ENCODE peak calls at places on chromosomes 1 and 21, in four cellular contexts. H is CD4-positive, alpha-beta T cell; N is cardiac fibroblast; C is GM04503. O is an unnamed sample.

GRCh38 chr1:75136921-75137641 is 2.9 kb downstream of the LHX8 start:
- DNase-seq in H (no peak), N (peak), C (no peak), O (no peak)

GRCh38 chr21:22791986-22792560 is 1793.9 kb downstream of the NCAM2 start:
- DNase-seq in H (no peak), N (peak), C (no peak), O (no peak)

GRCh38 chr1:227937531-227938145 is 10.1 kb downstream of the WNT9A start:
- DNase-seq in H (no peak), N (no peak), C (no peak), O (no peak)

GRCh38 chr1:40383488-40384412 is 10.2 kb downstream of the SMAP2 start:
- DNase-seq in H (no peak), N (peak), C (no peak), O (no peak)

GRCh38 chr1:112099979-112100378 is 110.5 kb upstream of the KCND3 start:
- DNase-seq in H (no peak), N (no peak), C (no peak), O (no peak)

GRCh38 chr1:84833198-84833597 is 59.8 kb downstream of the LPAR3 start:
- DNase-seq in H (no peak), N (no peak), C (no peak), O (no peak)

GRCh38 chr1:223713546-223714420 is 1.4 kb downstream of the CAPN2 start:
- DNase-seq in H (no peak), N (no peak), C (no peak), O (no peak)

GRCh38 chr1:221429262-221429661 is 312.6 kb downstream of the DUSP10 start:
- DNase-seq in H (no peak), N (peak), C (no peak), O (no peak)

GRCh38 chr1:232600430-232601258 is 29.3 kb downstream of the SIPA1L2 start:
- DNase-seq in H (no peak), N (no peak), C (no peak), O (no peak)

GRCh38 chr1:220827445-220828210 is 40.9 kb downstream of the MTARC1 start:
- DNase-seq in H (no peak), N (no peak), C (no peak), O (no peak)

GRCh38 chr1:193131266-193131860 is 9.5 kb downstream of the CDC73 start:
- DNase-seq in H (no peak), N (no peak), C (no peak), O (no peak)

GRCh38 chr1:44073528-44073927 is 42.3 kb upstream of the SLC6A9 start:
- DNase-seq in H (no peak), N (no peak), C (no peak), O (no peak)

GRCh38 chr1:197884173-197884572 is 18.3 kb upstream of the C1orf53 start:
- DNase-seq in H (no peak), N (no peak), C (no peak), O (no peak)

GRCh38 chr1:29256979-29257804 is 20.9 kb downstream of the PTPRU start:
- DNase-seq in H (no peak), N (peak), C (no peak), O (no peak)

GRCh38 chr1:17904290-17904689 is 149.2 kb downstream of the ACTL8 start:
- DNase-seq in H (no peak), N (no peak), C (no peak), O (no peak)

GRCh38 chr1:202197670-202198359 is 4.2 kb downstream of the LGR6 start:
- DNase-seq in H (no peak), N (no peak), C (no peak), O (no peak)

GRCh38 chr1:223143760-223144248 is 756 bp upstream of the TLR5 start:
- DNase-seq in H (peak), N (no peak), C (no peak), O (no peak)

GRCh38 chr1:167738158-167738557 is 16.4 kb downstream of the MPZL1 start:
- DNase-seq in H (no peak), N (no peak), C (no peak), O (no peak)

GRCh38 chr1:118116909-118117308 is 68.1 kb downstream of the SPAG17 start:
- DNase-seq in H (no peak), N (no peak), C (no peak), O (no peak)

GRCh38 chr1:52403566-52404115 is 582 bp downstream of the ORC1 start:
- DNase-seq in H (peak), N (peak), C (peak), O (peak)

GRCh38 chr1:24018611-24019580 is 38.8 kb upstream of the SRSF10 start:
- DNase-seq in H (no peak), N (peak), C (peak), O (no peak)

O was measured in activated CD4-positive, CD25-positive, alpha-beta regulatory T cell treated with anti-CD3 and anti-CD28 coated beads, Interleukin-2, amount 50 U/mL, for 16 hours.